ENCODE peak calls at places on chromosomes 6 and 20, in four cellular contexts. A is stimulated activated CD4-positive, alpha-beta T cell treated with anti-CD3 and anti-CD28 coated beads, Interleukin-1b, Interleukin-23, amount 100 ng/mL, for 1 hour; H is erythroblast; P is H7. C is an unnamed sample.

GRCh38 chr6:40671338-40672050 is 84.3 kb upstream of the LRFN2 start:
- DNase-seq in H (no peak), A (no peak), P (no peak), C (no peak)

GRCh38 chr20:5871720-5872410 is 78.5 kb downstream of the TRMT6 start:
- DNase-seq in H (no peak), A (no peak), P (no peak), C (peak; percentile 60)

GRCh38 chr6:136520520-136520919 is 29.7 kb downstream of the MAP7 start:
- DNase-seq in P (no peak), H (no peak), A (no peak), C (no peak)

GRCh38 chr6:37005061-37005810 is at the start of gene FGD2:
- DNase-seq in H (no peak), A (no peak), P (peak; percentile 67), C (peak; percentile 39)

GRCh38 chr20:38789503-38790209 is 15.8 kb upstream of the PPP1R16B start:
- DNase-seq in A (no peak), P (no peak), H (no peak), C (no peak)

GRCh38 chr20:3797592-3798404 is 1.7 kb downstream of the CDC25B start:
- DNase-seq in P (peak; percentile 48), H (peak; percentile 37), A (no peak), C (no peak)

GRCh38 chr20:77231-77630 is 10.2 kb upstream of the DEFB125 start:
- DNase-seq in A (no peak), P (no peak), H (no peak), C (no peak)

GRCh38 chr6:113901482-113901881 is 44.3 kb downstream of the MARCKS start:
- DNase-seq in A (no peak), H (no peak), P (no peak), C (no peak)

GRCh38 chr20:20233041-20233514 is 134.8 kb upstream of the INSM1 start:
- DNase-seq in P (no peak), A (no peak), H (no peak), C (no peak)

GRCh38 chr6:31058128-31058894 is 48.0 kb downstream of the MUC22 start:
- DNase-seq in P (no peak), H (peak; percentile 12), A (no peak), C (no peak)

GRCh38 chr6:111230351-111231077 is 143.2 kb downstream of the SLC16A10 start:
- DNase-seq in P (no peak), H (peak; percentile 61), A (no peak), C (no peak)

GRCh38 chr6:152587473-152587872 is 49.7 kb downstream of the SYNE1 start:
- DNase-seq in P (no peak), H (no peak), A (no peak), C (no peak)

GRCh38 chr6:6689413-6690143 is 101.1 kb downstream of the LY86 start:
- DNase-seq in H (peak; percentile 59), P (no peak), A (no peak), C (no peak)

GRCh38 chr6:132798820-132799538 is 542 bp upstream of the SLC18B1 start:
- DNase-seq in P (peak; percentile 73), A (peak; percentile 54), H (peak; percentile 95), C (peak; percentile 89)

GRCh38 chr6:163301721-163302635 is 112.5 kb upstream of the QKI start:
- DNase-seq in P (no peak), A (no peak), H (no peak), C (no peak)

GRCh38 chr6:16803294-16804006 is 42.2 kb upstream of the ATXN1 start:
- DNase-seq in A (no peak), P (peak; percentile 74), H (no peak), C (peak; percentile 92)

GRCh38 chr6:72699142-72699541 is 77.3 kb downstream of the KCNQ5 start:
- DNase-seq in P (no peak), H (no peak), A (no peak), C (no peak)

GRCh38 chr6:44717431-44717830 is 329.9 kb downstream of the CDC5L start:
- DNase-seq in P (no peak), A (no peak), H (no peak), C (no peak)

GRCh38 chr20:19688031-19688806 is 69.8 kb upstream of the RIN2 start:
- DNase-seq in A (no peak), H (no peak), P (peak; percentile 68), C (peak; percentile 88)

GRCh38 chr20:18705906-18706305 is 107.7 kb upstream of the SCP2D1 start:
- DNase-seq in P (no peak), H (no peak), A (no peak), C (no peak)

GRCh38 chr6:41784581-41785171 is 2.8 kb upstream of the TOMM6 start:
- DNase-seq in A (no peak), H (no peak), P (peak; percentile 51), C (no peak)

GRCh38 chr20:55099251-55099650 is 623.9 kb downstream of the DOK5 start:
- DNase-seq in A (no peak), H (no peak), P (no peak), C (no peak)

GRCh38 chr6:48110436-48111142 is 408 bp downstream of the PTCHD4 start:
- DNase-seq in P (no peak), H (no peak), A (no peak), C (no peak)

GRCh38 chr6:75210885-75211739 is 5.3 kb upstream of the COL12A1 start:
- DNase-seq in A (no peak), H (peak; percentile 68), P (peak; percentile 24), C (peak; percentile 61)

GRCh38 chr6:225121-225721 is 67.1 kb upstream of the DUSP22 start:
- DNase-seq in P (no peak), H (no peak), A (peak; percentile 37), C (peak; percentile 33)

GRCh38 chr6:138486249-138487121 is 12.8 kb downstream of the NHSL1 start:
- DNase-seq in A (no peak), H (no peak), P (no peak), C (peak; percentile 65)

GRCh38 chr20:50746138-50746940 is 15.0 kb downstream of the PARD6B start:
- DNase-seq in H (no peak), A (no peak), P (no peak), C (peak; percentile 17)

GRCh38 chr6:29958916-29959315 is 16.6 kb downstream of the HLA-A start:
- DNase-seq in P (no peak), H (no peak), A (no peak), C (no peak)

C was measured in endodermal cell.